ENCODE peak calls at places on chromosome 9, in five cellular contexts. Q, B, A, M and E are unnamed samples.

GRCh38 chr9:108972626-108973209 is 38.5 kb downstream of the ABITRAM start:
- DNase-seq in Q (no peak), B (no peak), A (no peak), M (no peak), E (no peak)

GRCh38 chr9:129996161-129996849 is 46.7 kb downstream of the FNBP1 start:
- DNase-seq in Q (no peak), B (no peak), A (no peak), M (no peak), E (no peak)

GRCh38 chr9:76372345-76372744 is 21.9 kb downstream of the RFK start:
- DNase-seq in Q (no peak), B (no peak), A (no peak), M (no peak), E (no peak)

GRCh38 chr9:135167356-135167755 is 79.9 kb downstream of the OLFM1 start:
- DNase-seq in Q (no peak), B (no peak), A (no peak), M (no peak), E (no peak)

GRCh38 chr9:12923472-12924009 is 148.7 kb downstream of the LURAP1L start:
- DNase-seq in Q (no peak), B (peak; percentile 17), A (peak; percentile 25), M (no peak), E (no peak)

GRCh38 chr9:86405926-86406325 is 51.7 kb upstream of the TUT7 start:
- DNase-seq in Q (no peak), B (peak; percentile 91), A (no peak), M (peak; percentile 33), E (no peak)

GRCh38 chr9:137298401-137298982 is 3.6 kb downstream of the NRARP start:
- DNase-seq in Q (no peak), B (no peak), A (peak; percentile 74), M (no peak), E (no peak)

GRCh38 chr9:116318463-116319271 is 165.1 kb downstream of the PAPPA start:
- DNase-seq in Q (no peak), B (no peak), A (no peak), M (no peak), E (no peak)

GRCh38 chr9:92480332-92480771 is 2.0 kb downstream of the ASPN start:
- DNase-seq in Q (no peak), B (peak; percentile 24), A (no peak), M (no peak), E (no peak)